ENCODE peak calls at places on chromosomes 2 and 18, in six cellular contexts. One of them, this sample, is unnamed.
A peak's percentile ranks its signal among the peaks of the same experiment; 100 is the strongest.

GRCh38 chr18:24876266-24876665 is 415.8 kb downstream of the HRH4 start:
- DNase-seq in SK-N-MC: no peak
- DNase-seq in sigmoid colon: no peak
- DNase-seq in left lung: no peak
- DNase-seq in transverse colon: no peak
- DNase-seq in effector memory CD4-positive, alpha-beta T cell: no peak
- DNase-seq in this sample: no peak

GRCh38 chr2:151619337-151619989 is 114.8 kb downstream of the NEB start:
- DNase-seq in SK-N-MC: no peak
- DNase-seq in sigmoid colon: no peak
- DNase-seq in left lung: no peak
- DNase-seq in transverse colon: no peak
- DNase-seq in effector memory CD4-positive, alpha-beta T cell: no peak
- DNase-seq in this sample: no peak

GRCh38 chr2:39608690-39609457 is 56.8 kb upstream of the TMEM178A start:
- DNase-seq in SK-N-MC: no peak
- DNase-seq in sigmoid colon: no peak
- DNase-seq in left lung: no peak
- DNase-seq in transverse colon: no peak
- DNase-seq in effector memory CD4-positive, alpha-beta T cell: no peak
- DNase-seq in this sample: no peak

GRCh38 chr2:177585234-177585863 is 192.8 kb downstream of the AGPS start:
- DNase-seq in SK-N-MC: no peak
- DNase-seq in sigmoid colon: peak; percentile 70
- DNase-seq in left lung: no peak
- DNase-seq in transverse colon: no peak
- DNase-seq in effector memory CD4-positive, alpha-beta T cell: no peak
- DNase-seq in this sample: no peak

GRCh38 chr18:26159353-26159752 is 25.7 kb downstream of the PSMA8 start:
- DNase-seq in SK-N-MC: no peak
- DNase-seq in sigmoid colon: no peak
- DNase-seq in left lung: no peak
- DNase-seq in transverse colon: no peak
- DNase-seq in effector memory CD4-positive, alpha-beta T cell: no peak
- DNase-seq in this sample: no peak

GRCh38 chr2:178163395-178163794 is 30.9 kb upstream of the OSBPL6 start:
- DNase-seq in SK-N-MC: no peak
- DNase-seq in sigmoid colon: no peak
- DNase-seq in left lung: no peak
- DNase-seq in transverse colon: no peak
- DNase-seq in effector memory CD4-positive, alpha-beta T cell: no peak
- DNase-seq in this sample: no peak

GRCh38 chr2:203510256-203510940 is 24.7 kb downstream of the RAPH1 start:
- DNase-seq in SK-N-MC: no peak
- DNase-seq in sigmoid colon: no peak
- DNase-seq in left lung: no peak
- DNase-seq in transverse colon: no peak
- DNase-seq in effector memory CD4-positive, alpha-beta T cell: no peak
- DNase-seq in this sample: no peak

GRCh38 chr18:2846638-2847340 is at the start of gene EMILIN2:
- DNase-seq in SK-N-MC: no peak
- DNase-seq in sigmoid colon: peak; percentile 90
- DNase-seq in left lung: peak; percentile 90
- DNase-seq in transverse colon: peak; percentile 60
- DNase-seq in effector memory CD4-positive, alpha-beta T cell: no peak
- DNase-seq in this sample: no peak

GRCh38 chr2:232592687-232593407 is 40.6 kb upstream of the EFHD1 start:
- DNase-seq in SK-N-MC: no peak
- DNase-seq in sigmoid colon: no peak
- DNase-seq in left lung: no peak
- DNase-seq in transverse colon: peak; percentile 68
- DNase-seq in effector memory CD4-positive, alpha-beta T cell: no peak
- DNase-seq in this sample: no peak

GRCh38 chr2:2892378-2892777 is 485.2 kb downstream of the EIPR1 start:
- DNase-seq in SK-N-MC: no peak
- DNase-seq in sigmoid colon: no peak
- DNase-seq in left lung: no peak
- DNase-seq in transverse colon: no peak
- DNase-seq in effector memory CD4-positive, alpha-beta T cell: no peak
- DNase-seq in this sample: no peak

GRCh38 chr2:129849559-129850160 is 129.8 kb upstream of the RAB6C start:
- DNase-seq in SK-N-MC: peak; percentile 80
- DNase-seq in sigmoid colon: no peak
- DNase-seq in left lung: no peak
- DNase-seq in transverse colon: no peak
- DNase-seq in effector memory CD4-positive, alpha-beta T cell: no peak
- DNase-seq in this sample: no peak

GRCh38 chr2:162731917-162732804 is 106.4 kb downstream of the KCNH7 start:
- DNase-seq in SK-N-MC: no peak
- DNase-seq in sigmoid colon: no peak
- DNase-seq in left lung: no peak
- DNase-seq in transverse colon: no peak
- DNase-seq in effector memory CD4-positive, alpha-beta T cell: no peak
- DNase-seq in this sample: no peak

GRCh38 chr2:216341151-216341550 is 31.1 kb downstream of the MARCHF4 start:
- DNase-seq in SK-N-MC: no peak
- DNase-seq in sigmoid colon: no peak
- DNase-seq in left lung: no peak
- DNase-seq in transverse colon: no peak
- DNase-seq in effector memory CD4-positive, alpha-beta T cell: no peak
- DNase-seq in this sample: no peak

GRCh38 chr2:219521066-219521880 is 7.0 kb downstream of the ASIC4 start:
- DNase-seq in SK-N-MC: no peak
- DNase-seq in sigmoid colon: no peak
- DNase-seq in left lung: no peak
- DNase-seq in transverse colon: peak; percentile 21
- DNase-seq in effector memory CD4-positive, alpha-beta T cell: no peak
- DNase-seq in this sample: no peak

GRCh38 chr2:202408546-202409140 is 32.5 kb downstream of the BMPR2 start:
- DNase-seq in SK-N-MC: no peak
- DNase-seq in sigmoid colon: no peak
- DNase-seq in left lung: no peak
- DNase-seq in transverse colon: no peak
- DNase-seq in effector memory CD4-positive, alpha-beta T cell: no peak
- DNase-seq in this sample: no peak
- H3K27ac ChIP-seq in SK-N-MC: no peak overlapping the region
- H3K27ac ChIP-seq in sigmoid colon: no peak overlapping the region
- H3K27ac ChIP-seq in left lung: no peak overlapping the region
- H3K27ac ChIP-seq in transverse colon: no peak overlapping the region
- H3K27ac ChIP-seq in effector memory CD4-positive, alpha-beta T cell: no peak overlapping the region
- H3K27ac ChIP-seq in this sample: no peak overlapping the region

GRCh38 chr2:28989973-28990372 is 8.9 kb downstream of the TOGARAM2 start:
- DNase-seq in SK-N-MC: no peak
- DNase-seq in sigmoid colon: no peak
- DNase-seq in left lung: no peak
- DNase-seq in transverse colon: no peak
- DNase-seq in effector memory CD4-positive, alpha-beta T cell: no peak
- DNase-seq in this sample: no peak

GRCh38 chr2:28991021-28991420 is 9.9 kb downstream of the TOGARAM2 start:
- DNase-seq in SK-N-MC: no peak
- DNase-seq in sigmoid colon: peak; percentile 90
- DNase-seq in left lung: no peak
- DNase-seq in transverse colon: peak; percentile 51
- DNase-seq in effector memory CD4-positive, alpha-beta T cell: no peak
- DNase-seq in this sample: peak; percentile 13

GRCh38 chr2:28990445-28990844 is 9.3 kb downstream of the TOGARAM2 start:
- DNase-seq in SK-N-MC: no peak
- DNase-seq in sigmoid colon: no peak
- DNase-seq in left lung: no peak
- DNase-seq in transverse colon: no peak
- DNase-seq in effector memory CD4-positive, alpha-beta T cell: no peak
- DNase-seq in this sample: no peak

GRCh38 chr2:28993211-28993960 is 12.3 kb downstream of the TOGARAM2 start:
- DNase-seq in SK-N-MC: no peak
- DNase-seq in sigmoid colon: no peak
- DNase-seq in left lung: peak; percentile 74
- DNase-seq in transverse colon: peak; percentile 75
- DNase-seq in effector memory CD4-positive, alpha-beta T cell: no peak
- DNase-seq in this sample: no peak

DNA sequence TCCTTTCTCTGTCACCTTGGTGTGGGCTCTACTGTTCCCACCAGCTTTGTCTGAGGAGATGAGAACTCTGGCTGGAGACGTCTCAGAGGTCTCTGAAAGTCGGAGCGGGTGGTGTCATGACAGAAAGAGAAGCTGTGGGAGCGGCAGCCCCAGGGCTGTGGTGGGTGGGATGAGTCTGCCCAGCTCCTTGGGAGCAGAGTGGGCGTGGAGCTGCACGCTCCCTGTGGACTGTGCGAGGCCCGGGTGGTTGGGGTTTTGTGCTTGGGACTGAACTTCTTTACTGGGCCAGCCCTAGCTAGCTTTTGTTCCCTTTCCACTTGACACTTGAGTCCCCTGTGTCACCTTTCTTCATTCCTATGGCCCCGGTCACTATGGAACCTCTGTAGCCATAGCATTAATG is 10.4 kb downstream of the TOGARAM2 start:
- DNase-seq in SK-N-MC: no peak
- DNase-seq in sigmoid colon: no peak
- DNase-seq in left lung: no peak
- DNase-seq in transverse colon: no peak
- DNase-seq in effector memory CD4-positive, alpha-beta T cell: no peak
- DNase-seq in this sample: no peak
- H3K27ac ChIP-seq in SK-N-MC: no peak overlapping the region
- H3K27ac ChIP-seq in sigmoid colon: peak overlapping the region; percentile 81
- H3K27ac ChIP-seq in left lung: no peak overlapping the region
- H3K27ac ChIP-seq in transverse colon: peak overlapping the region; percentile 71
- H3K27ac ChIP-seq in effector memory CD4-positive, alpha-beta T cell: no peak overlapping the region
- H3K27ac ChIP-seq in this sample: no peak overlapping the region

GRCh38 chr2:108067820-108068405 is 81.6 kb downstream of the SLC5A7 start:
- DNase-seq in SK-N-MC: no peak
- DNase-seq in sigmoid colon: no peak
- DNase-seq in left lung: no peak
- DNase-seq in transverse colon: no peak
- DNase-seq in effector memory CD4-positive, alpha-beta T cell: no peak
- DNase-seq in this sample: no peak
- H3K27ac ChIP-seq in SK-N-MC: no peak overlapping the region
- H3K27ac ChIP-seq in sigmoid colon: peak overlapping the region; percentile 18
- H3K27ac ChIP-seq in left lung: no peak overlapping the region
- H3K27ac ChIP-seq in transverse colon: no peak overlapping the region
- H3K27ac ChIP-seq in effector memory CD4-positive, alpha-beta T cell: no peak overlapping the region
- H3K27ac ChIP-seq in this sample: no peak overlapping the region

GRCh38 chr2:160372010-160372356 is 121.6 kb downstream of the RBMS1 start:
- DNase-seq in SK-N-MC: no peak
- DNase-seq in sigmoid colon: no peak
- DNase-seq in left lung: no peak
- DNase-seq in transverse colon: no peak
- DNase-seq in effector memory CD4-positive, alpha-beta T cell: no peak
- DNase-seq in this sample: no peak

GRCh38 chr2:160367887-160368286 is 125.7 kb downstream of the RBMS1 start:
- DNase-seq in SK-N-MC: no peak
- DNase-seq in sigmoid colon: no peak
- DNase-seq in left lung: no peak
- DNase-seq in transverse colon: peak; percentile 30
- DNase-seq in effector memory CD4-positive, alpha-beta T cell: no peak
- DNase-seq in this sample: no peak

GRCh38 chr2:160372585-160372984 is 121.0 kb downstream of the RBMS1 start:
- DNase-seq in SK-N-MC: no peak
- DNase-seq in sigmoid colon: no peak
- DNase-seq in left lung: no peak
- DNase-seq in transverse colon: no peak
- DNase-seq in effector memory CD4-positive, alpha-beta T cell: no peak
- DNase-seq in this sample: no peak

GRCh38 chr2:160371251-160372009 is 122.2 kb downstream of the RBMS1 start:
- DNase-seq in SK-N-MC: no peak
- DNase-seq in sigmoid colon: no peak
- DNase-seq in left lung: no peak
- DNase-seq in transverse colon: no peak
- DNase-seq in effector memory CD4-positive, alpha-beta T cell: no peak
- DNase-seq in this sample: no peak

DNA sequence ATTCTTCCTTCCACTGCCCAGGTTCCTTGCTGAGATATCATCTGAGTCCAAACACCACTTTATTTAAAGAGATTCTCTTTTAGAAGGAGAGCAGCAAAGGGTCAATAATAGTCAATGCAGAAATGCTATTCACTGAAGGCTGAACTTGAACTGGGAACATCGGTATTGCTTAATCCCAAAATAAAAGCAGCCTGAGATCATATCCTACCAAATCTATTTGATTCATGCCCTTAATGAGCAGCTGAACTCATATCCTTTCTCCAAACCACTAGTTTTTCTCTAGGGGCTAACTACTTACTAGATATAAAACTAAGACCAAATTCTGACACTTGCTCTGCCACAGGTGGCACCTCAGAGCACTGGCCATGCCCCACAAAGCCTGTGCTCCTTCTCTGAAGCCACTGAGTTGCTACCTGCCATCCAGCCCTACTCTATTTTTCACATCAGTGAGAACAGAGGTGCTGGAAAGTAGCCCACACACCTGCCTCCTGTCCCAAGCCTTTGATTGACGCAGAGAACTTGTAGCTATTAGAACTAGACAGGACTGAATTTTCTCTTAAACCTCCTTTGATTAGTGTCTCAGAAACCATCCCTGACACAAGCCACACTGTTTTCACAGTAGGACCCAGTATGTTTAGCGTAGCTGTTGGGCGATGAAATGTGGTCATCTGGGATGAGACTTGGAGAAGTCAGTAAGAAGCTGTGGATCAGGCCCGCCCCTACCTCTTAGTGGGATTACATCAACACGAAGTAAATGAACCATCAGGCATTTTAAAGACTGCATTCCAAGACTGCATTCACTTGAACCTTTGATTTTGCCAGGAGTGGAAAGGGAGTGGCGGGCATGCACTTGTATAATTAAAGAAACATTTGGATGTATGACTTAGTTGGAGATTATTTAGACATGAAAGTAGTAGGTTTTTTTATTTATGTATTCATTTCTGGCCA is 124.3 kb downstream of the RBMS1 start:
- DNase-seq in SK-N-MC: no peak
- DNase-seq in sigmoid colon: no peak
- DNase-seq in left lung: no peak
- DNase-seq in transverse colon: no peak
- DNase-seq in effector memory CD4-positive, alpha-beta T cell: no peak
- DNase-seq in this sample: no peak
- H3K27ac ChIP-seq in SK-N-MC: no peak overlapping the region
- H3K27ac ChIP-seq in sigmoid colon: peak overlapping the region; percentile 49
- H3K27ac ChIP-seq in left lung: peak overlapping the region; percentile 88
- H3K27ac ChIP-seq in transverse colon: peak overlapping the region; percentile 37
- H3K27ac ChIP-seq in effector memory CD4-positive, alpha-beta T cell: no peak overlapping the region
- H3K27ac ChIP-seq in this sample: no peak overlapping the region

GRCh38 chr18:6752200-6752873 is 22.8 kb downstream of the ARHGAP28 start:
- DNase-seq in SK-N-MC: no peak
- DNase-seq in sigmoid colon: no peak
- DNase-seq in left lung: no peak
- DNase-seq in transverse colon: no peak
- DNase-seq in effector memory CD4-positive, alpha-beta T cell: no peak
- DNase-seq in this sample: no peak
- H3K27ac ChIP-seq in SK-N-MC: peak overlapping the region; percentile 97
- H3K27ac ChIP-seq in sigmoid colon: peak overlapping the region; percentile 79
- H3K27ac ChIP-seq in left lung: peak overlapping the region; percentile 34
- H3K27ac ChIP-seq in transverse colon: peak overlapping the region; percentile 69
- H3K27ac ChIP-seq in effector memory CD4-positive, alpha-beta T cell: no peak overlapping the region
- H3K27ac ChIP-seq in this sample: no peak overlapping the region

DNA sequence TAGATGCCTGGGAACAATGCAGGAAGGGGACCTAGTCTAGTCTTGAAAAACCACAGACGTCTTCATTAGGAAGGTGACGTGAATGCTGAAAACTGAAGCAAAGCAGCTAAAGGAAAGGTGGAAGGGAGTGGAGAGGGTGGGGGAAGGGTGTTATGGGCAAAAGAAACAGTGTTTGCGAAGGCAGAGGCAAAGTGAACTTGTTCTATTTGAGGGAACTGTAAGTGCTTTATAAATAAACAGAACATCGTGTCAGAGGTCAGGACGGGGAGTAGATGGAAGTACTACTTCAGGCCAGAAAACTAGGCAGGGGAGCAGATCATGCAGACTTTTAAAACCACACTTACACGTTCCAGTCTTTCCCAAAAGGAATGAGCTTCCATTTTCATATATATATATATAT is 57.8 kb downstream of the FASTKD2 start:
- DNase-seq in SK-N-MC: no peak
- DNase-seq in sigmoid colon: peak; percentile 66
- DNase-seq in left lung: peak; percentile 52
- DNase-seq in transverse colon: no peak
- DNase-seq in effector memory CD4-positive, alpha-beta T cell: no peak
- DNase-seq in this sample: no peak
- H3K27ac ChIP-seq in SK-N-MC: no peak overlapping the region
- H3K27ac ChIP-seq in sigmoid colon: peak overlapping the region; percentile 60
- H3K27ac ChIP-seq in left lung: no peak overlapping the region
- H3K27ac ChIP-seq in transverse colon: no peak overlapping the region
- H3K27ac ChIP-seq in effector memory CD4-positive, alpha-beta T cell: no peak overlapping the region
- H3K27ac ChIP-seq in this sample: no peak overlapping the region